ENCODE peak calls at places on chromosomes 12 and 14, in six cellular contexts. J is transverse colon, C is esophagus squamous epithelium, A is pancreas, Z is bronchial epithelial cell, L is uterus. E is an unnamed sample. For H3K36me3, the result is how much of the 10 kb centered on the place peaks cover.

GRCh38 chr12:46300906-46301305 is 32.1 kb upstream of the SLC38A1 start:
- DNase-seq in J (no peak), C (no peak), A (no peak), Z (peak), L (no peak), E (no peak)

GRCh38 chr14:49975286-49975685 is 82.4 kb downstream of the ARF6 start:
- DNase-seq in J (no peak), C (no peak), A (no peak), Z (peak), L (no peak), E (no peak)

GRCh38 chr14:102732924-102733323 is 44.3 kb upstream of the TRAF3 start:
- DNase-seq in J (no peak), C (no peak), A (no peak), Z (no peak), L (no peak), E (no peak)

GRCh38 chr14:44782775-44783238 is 178.9 kb downstream of the KLHL28 start:
- DNase-seq in J (no peak), C (no peak), A (peak), Z (no peak), L (no peak), E (no peak)

GRCh38 chr12:120470150-120470817 is 736 bp upstream of the SRSF9 start:
- DNase-seq in J (no peak), C (no peak), A (no peak), Z (no peak), L (no peak), E (no peak)

GRCh38 chr14:80464531-80465149 is 253.3 kb upstream of the DIO2 start:
- DNase-seq in J (no peak), C (no peak), A (no peak), Z (no peak), L (no peak), E (no peak)

GRCh38 chr14:39731912-39732311 is 299.7 kb upstream of the FBXO33 start:
- DNase-seq in J (no peak), C (no peak), A (no peak), Z (no peak), L (no peak), E (no peak)

GRCh38 chr12:65229441-65229840 is 49.0 kb upstream of the MSRB3 start:
- DNase-seq in J (no peak), C (no peak), A (no peak), Z (peak), L (no peak), E (no peak)

GRCh38 chr12:40226652-40227051 is 1.9 kb downstream of the LRRK2 start:
- DNase-seq in J (peak), C (no peak), A (peak), Z (peak), L (peak), E (no peak)

GRCh38 chr12:91003737-91004136 is 1.0 kb downstream of the EPYC start:
- DNase-seq in J (no peak), C (no peak), A (no peak), Z (no peak), L (no peak), E (no peak)

GRCh38 chr12:122018457-122018856 is 3.2 kb upstream of the BCL7A start:
- DNase-seq in J (no peak), C (no peak), A (no peak), Z (no peak), L (no peak), E (no peak)

GRCh38 chr12:57611810-57612710 is 825 bp downstream of the ARHGEF25 start:
- DNase-seq in J (no peak), C (no peak), A (no peak), Z (no peak), L (no peak), E (no peak)

GRCh38 chr12:108327621-108328371 is 11.3 kb downstream of the CMKLR1 start:
- DNase-seq in J (no peak), C (no peak), A (no peak), Z (no peak), L (no peak), E (no peak)

GRCh38 chr12:87266305-87266704 is 762.9 kb downstream of the C12orf50 start:
- DNase-seq in J (no peak), C (no peak), A (no peak), Z (peak), L (no peak), E (no peak)

GRCh38 chr14:70034257-70034656 is 154.5 kb downstream of the SLC8A3 start:
- DNase-seq in J (no peak), C (no peak), A (no peak), Z (no peak), L (no peak), E (no peak)

GRCh38 chr12:22858849-22859569 is 234.0 kb downstream of the ETNK1 start:
- DNase-seq in J (no peak), C (no peak), A (no peak), Z (peak), L (no peak), E (no peak)

GRCh38 chr14:40417777-40418401 is 985.7 kb upstream of the FBXO33 start:
- DNase-seq in J (no peak), C (no peak), A (peak), Z (no peak), L (no peak), E (no peak)

GRCh38 chr12:103933237-103933636 is 3.0 kb downstream of the HSP90B1 start:
- DNase-seq in J (no peak), C (no peak), A (no peak), Z (no peak), L (no peak), E (no peak)

GRCh38 chr14:38743941-38744611 is 359.0 kb downstream of the SEC23A start:
- DNase-seq in J (no peak), C (no peak), A (no peak), Z (no peak), L (no peak), E (no peak)

GRCh38 chr12:63064080-63064479 is 86.9 kb downstream of the AVPR1A start:
- DNase-seq in J (no peak), C (no peak), A (no peak), Z (peak), L (no peak), E (no peak)

GRCh38 chr12:20798561-20798960 is 11.9 kb upstream of the SLCO1B3 start:
- DNase-seq in J (no peak), C (no peak), A (no peak), Z (peak), L (no peak), E (no peak)

GRCh38 chr12:127145929-127146789 is 1120.8 kb upstream of the TMEM132C start:
- DNase-seq in J (peak), C (no peak), A (peak), Z (peak), L (peak), E (no peak)

GRCh38 chr14:106564058-106564643 is 1037.8 kb downstream of the TMEM121 start:
- DNase-seq in J (peak), C (no peak), A (peak), Z (no peak), L (no peak), E (peak)

GRCh38 chr12:131940121-131940520 is 9.6 kb upstream of the EP400 start:
- DNase-seq in J (no peak), C (no peak), A (no peak), Z (peak), L (no peak), E (no peak)

GRCh38 chr12:16155938-16156337 is 121.5 kb downstream of the SLC15A5 start:
- DNase-seq in J (no peak), C (no peak), A (no peak), Z (peak), L (no peak), E (no peak)

GRCh38 chr12:75783093-75783877 is 248.3 kb downstream of the PHLDA1 start:
- DNase-seq in J (no peak), C (no peak), A (peak), Z (peak), L (no peak), E (no peak)

GRCh38 chr14:36346052-36346451 is 25.6 kb upstream of the MBIP start:
- DNase-seq in J (no peak), C (no peak), A (no peak), Z (no peak), L (no peak), E (no peak)

GRCh38 chr14:74882103-74882920 is 596 bp downstream of the DLST start:
- DNase-seq in J (peak), C (no peak), A (no peak), Z (peak), L (peak), E (no peak)

GRCh38 chr14:31037709-31038221 is 11.6 kb upstream of the STRN3 start:
- DNase-seq in J (no peak), C (no peak), A (no peak), Z (no peak), L (no peak), E (no peak)
- TF ChIP-seq CTCF in J (no peak), C (no peak), A (no peak), Z (no peak), L (no peak), E (no peak)

DNA sequence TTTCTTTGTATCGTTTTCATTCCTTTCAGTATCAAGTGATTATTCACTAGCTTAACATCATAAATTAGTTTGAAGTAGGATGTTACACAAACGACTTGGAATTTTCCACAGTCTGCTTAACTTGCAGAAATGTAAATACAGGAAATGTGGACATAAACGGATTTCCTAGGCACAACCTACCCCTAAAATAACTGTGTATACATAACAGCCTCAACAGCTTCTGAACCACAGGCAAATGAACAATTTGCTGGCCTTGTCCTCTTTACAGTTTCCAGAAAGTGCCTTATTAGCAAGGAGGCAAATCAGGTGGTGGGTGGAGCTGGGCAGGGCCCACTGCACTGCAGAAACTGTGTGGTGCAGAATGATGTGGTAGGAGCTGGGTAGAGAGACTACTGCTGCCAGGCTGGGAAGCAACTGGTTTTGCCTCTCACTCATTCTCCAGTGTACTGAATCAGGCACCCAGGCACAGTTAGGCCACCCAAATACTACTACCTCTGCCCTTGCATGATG is 14.1 kb downstream of the DRAM1 start:
- DNase-seq in J (peak), C (no peak), A (no peak), Z (peak), L (no peak), E (peak)
- H3K4me3 ChIP-seq in J (no peak), C (no peak), A (no peak), Z (no peak), L (no peak), E (no peak)

GRCh38 chr12:111408116-111408440 is 2.4 kb downstream of the SH2B3 start:
- DNase-seq in J (no peak), C (no peak), A (no peak), Z (no peak), L (no peak), E (no peak)
- H3K36me3 ChIP-seq in J (under half), C (under half), A (under half), Z (under half), L (under half), E (under half)

GRCh38 chr12:12976366-12976765 is 23.7 kb downstream of the HEBP1 start:
- DNase-seq in J (no peak), C (no peak), A (no peak), Z (peak), L (peak), E (no peak)

GRCh38 chr12:12974211-12974610 is 22.2 kb upstream of the GPRC5D start:
- DNase-seq in J (no peak), C (no peak), A (no peak), Z (no peak), L (no peak), E (no peak)

GRCh38 chr12:12973019-12973418 is 21.0 kb upstream of the GPRC5D start:
- DNase-seq in J (no peak), C (no peak), A (no peak), Z (no peak), L (no peak), E (no peak)

GRCh38 chr12:12977231-12977630 is 22.8 kb downstream of the HEBP1 start:
- DNase-seq in J (no peak), C (no peak), A (no peak), Z (no peak), L (no peak), E (no peak)

GRCh38 chr12:12975322-12976077 is 23.5 kb upstream of the GPRC5D start:
- DNase-seq in J (peak), C (no peak), A (no peak), Z (peak), L (no peak), E (no peak)
- TF ChIP-seq CTCF in J (peak), C (peak), A (no peak), Z (peak), L (no peak), E (peak)

DNA sequence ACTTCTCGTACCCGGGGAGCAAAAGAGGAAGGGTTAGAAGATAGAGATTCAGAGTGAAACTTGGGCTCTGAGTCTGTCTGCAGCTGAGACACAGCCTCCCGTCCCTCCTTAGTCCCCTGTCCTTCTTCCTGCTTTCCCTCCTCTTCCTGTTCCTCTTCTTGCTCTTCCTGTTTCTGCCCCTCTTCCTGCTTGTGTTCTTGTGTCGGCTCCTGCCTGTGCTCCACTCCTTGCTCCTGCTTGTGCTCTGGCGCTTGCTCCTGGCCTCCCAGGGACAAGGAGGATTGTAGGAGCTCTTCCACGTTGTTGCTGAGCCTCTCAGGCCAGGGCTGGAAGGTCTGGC is 3.0 kb downstream of the ACRBP start:
- DNase-seq in J (no peak), C (no peak), A (no peak), Z (no peak), L (no peak), E (peak)
- H3K4me3 ChIP-seq in J (no peak), C (no peak), A (no peak), Z (no peak), L (no peak), E (peak)

GRCh38 chr12:106243620-106244019 is 4.2 kb downstream of the CKAP4 start:
- DNase-seq in J (no peak), C (no peak), A (no peak), Z (no peak), L (no peak), E (no peak)
- H3K36me3 ChIP-seq in J (under half), C (half or more), A (under half), Z (under half), L (under half), E (under half)

E was measured in GM06990.